ENCODE peak calls at places on chromosome 5, in five cellular contexts. A, H, E, L and C are unnamed samples. For H3K9me3, the result is how much of the 10 kb centered on the place peaks cover.

GRCh38 chr5:89342106-89342876 is 459.3 kb upstream of the MEF2C start:
- DNase-seq in A (no peak), H (no peak), E (no peak), L (no peak), C (no peak)

GRCh38 chr5:39423331-39423751 is 1.4 kb downstream of the DAB2 start:
- DNase-seq in A (no peak), H (no peak), E (no peak), L (no peak), C (no peak)

GRCh38 chr5:139808481-139809330 is 13.1 kb downstream of the PSD2 start:
- DNase-seq in A (peak), H (no peak), E (no peak), L (no peak), C (no peak)

GRCh38 chr5:143376195-143376772 is 27.2 kb downstream of the NR3C1 start:
- DNase-seq in A (no peak), H (no peak), E (no peak), L (no peak), C (no peak)

GRCh38 chr5:94908889-94909480 is 290.5 kb downstream of the SLF1 start:
- DNase-seq in A (no peak), H (no peak), E (no peak), L (no peak), C (peak)

GRCh38 chr5:38011641-38012188 is 171.9 kb upstream of the GDNF start:
- DNase-seq in A (no peak), H (no peak), E (no peak), L (no peak), C (no peak)

GRCh38 chr5:115666023-115666422 is 40.2 kb upstream of the TMED7 start:
- DNase-seq in A (no peak), H (no peak), E (no peak), L (no peak), C (peak)

GRCh38 chr5:60960591-60960990 is 15.6 kb downstream of the NDUFAF2 start:
- DNase-seq in A (no peak), H (no peak), E (no peak), L (no peak), C (no peak)

GRCh38 chr5:1769752-1770442 is 29.7 kb downstream of the MRPL36 start:
- DNase-seq in A (peak), H (no peak), E (no peak), L (no peak), C (no peak)

GRCh38 chr5:77073667-77074066 is 13.4 kb downstream of the ZBED3 start:
- DNase-seq in A (no peak), H (no peak), E (no peak), L (no peak), C (no peak)

GRCh38 chr5:179794575-179794974 is 789 bp downstream of the LTC4S start:
- DNase-seq in A (no peak), H (no peak), E (no peak), L (no peak), C (no peak)

GRCh38 chr5:143204474-143205246 is 198.8 kb downstream of the NR3C1 start:
- DNase-seq in A (no peak), H (no peak), E (no peak), L (no peak), C (no peak)

GRCh38 chr5:39376293-39376714 is 12.0 kb upstream of the C9 start:
- DNase-seq in A (no peak), H (no peak), E (no peak), L (peak), C (peak)

GRCh38 chr5:132257131-132258101 is at the start of gene PDLIM4:
- DNase-seq in A (peak), H (no peak), E (peak), L (no peak), C (peak)

GRCh38 chr5:16725575-16725974 is 108.8 kb upstream of the RETREG1 start:
- DNase-seq in A (no peak), H (no peak), E (no peak), L (no peak), C (no peak)

GRCh38 chr5:74919041-74919440 is 52.9 kb upstream of the FAM169A start:
- DNase-seq in A (no peak), H (no peak), E (no peak), L (no peak), C (no peak)

GRCh38 chr5:168699002-168699401 is 119.8 kb upstream of the PANK3 start:
- DNase-seq in A (no peak), H (no peak), E (no peak), L (no peak), C (no peak)

GRCh38 chr5:135353952-135354721 is 44.9 kb downstream of the MACROH2A1 start:
- DNase-seq in A (no peak), H (no peak), E (no peak), L (no peak), C (no peak)

GRCh38 chr5:169629847-169630548 is 7.1 kb upstream of the DOCK2 start:
- DNase-seq in A (no peak), H (no peak), E (no peak), L (no peak), C (no peak)

GRCh38 chr5:122565331-122565730 is 209.5 kb upstream of the SNX2 start:
- DNase-seq in A (no peak), H (no peak), E (no peak), L (no peak), C (no peak)

GRCh38 chr5:33969572-33970452 is 14.7 kb downstream of the SLC45A2 start:
- DNase-seq in A (no peak), H (no peak), E (no peak), L (no peak), C (peak)

GRCh38 chr5:62521319-62521718 is 57.3 kb upstream of the LRRC70 start:
- DNase-seq in A (no peak), H (no peak), E (no peak), L (no peak), C (no peak)

GRCh38 chr5:52452098-52452497 is 335.6 kb upstream of the ITGA1 start:
- DNase-seq in A (no peak), H (no peak), E (no peak), L (peak), C (no peak)

GRCh38 chr5:115490601-115491000 is 54.0 kb downstream of the FEM1C start:
- DNase-seq in A (no peak), H (no peak), E (no peak), L (no peak), C (no peak)

GRCh38 chr5:73625905-73626811 is at the start of gene ARHGEF28:
- DNase-seq in A (peak), H (no peak), E (peak), L (no peak), C (peak)

GRCh38 chr5:65141487-65141886 is 340.2 kb downstream of the ADAMTS6 start:
- DNase-seq in A (no peak), H (no peak), E (no peak), L (no peak), C (no peak)

GRCh38 chr5:38559427-38559826 is 3.0 kb upstream of the LIFR start:
- DNase-seq in A (no peak), H (no peak), E (no peak), L (no peak), C (no peak)

GRCh38 chr5:113548396-113548795 is 34.9 kb downstream of the YTHDC2 start:
- DNase-seq in A (no peak), H (no peak), E (no peak), L (no peak), C (no peak)

GRCh38 chr5:135220394-135221186 is 178.4 kb downstream of the MACROH2A1 start:
- DNase-seq in A (peak), H (no peak), E (no peak), L (no peak), C (peak)

GRCh38 chr5:121795511-121795910 is 56.2 kb upstream of the FTMT start:
- DNase-seq in A (no peak), H (no peak), E (no peak), L (no peak), C (no peak)

GRCh38 chr5:172453986-172454354 is 355 bp downstream of the SH3PXD2B start:
- DNase-seq in A (peak), H (no peak), E (peak), L (no peak), C (peak)

GRCh38 chr5:136714286-136714685 is 348.9 kb upstream of the TRPC7 start:
- DNase-seq in A (no peak), H (no peak), E (no peak), L (no peak), C (no peak)

GRCh38 chr5:52799358-52799982 is 11.8 kb downstream of the ITGA1 start:
- DNase-seq in A (no peak), H (no peak), E (no peak), L (peak), C (peak)

GRCh38 chr5:8730194-8730593 is 815.7 kb downstream of the SEMA5A start:
- DNase-seq in A (no peak), H (no peak), E (no peak), L (no peak), C (no peak)

GRCh38 chr5:4048398-4048797 is 452.8 kb downstream of the IRX1 start:
- DNase-seq in A (no peak), H (no peak), E (no peak), L (no peak), C (no peak)

GRCh38 chr5:125717209-125717608 is 706.0 kb upstream of the GRAMD2B start:
- DNase-seq in A (no peak), H (no peak), E (no peak), L (no peak), C (no peak)

GRCh38 chr5:109567374-109568044 is 122.2 kb upstream of the MAN2A1 start:
- DNase-seq in A (no peak), H (no peak), E (no peak), L (no peak), C (no peak)

GRCh38 chr5:179126506-179126991 is 66.4 kb downstream of the ZNF354C start:
- DNase-seq in A (peak), H (no peak), E (no peak), L (no peak), C (no peak)

GRCh38 chr5:142814122-142814521 is 43.9 kb downstream of the ARHGAP26 start:
- DNase-seq in A (no peak), H (no peak), E (no peak), L (no peak), C (no peak)

DNA sequence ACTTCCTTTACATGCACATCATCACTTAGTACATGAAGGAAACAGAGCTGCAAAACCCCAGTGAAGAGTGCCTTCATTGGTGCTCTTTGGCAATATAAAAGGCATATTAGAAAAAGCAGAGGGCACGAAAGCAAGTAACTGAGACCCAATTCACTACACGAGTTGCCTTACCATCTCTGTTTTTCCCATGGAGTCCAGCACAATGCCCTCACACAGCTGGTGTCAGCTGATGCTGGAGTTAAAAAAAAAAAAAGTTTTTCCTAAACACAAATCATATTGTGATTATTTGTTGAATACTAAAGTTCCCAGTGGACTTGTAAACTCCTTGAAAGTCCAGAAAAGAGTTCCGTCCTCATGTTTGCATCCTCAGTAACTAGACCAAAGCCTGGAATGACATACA is 25.6 kb downstream of the MARCHF3 start:
- DNase-seq in A (no peak), H (no peak), E (no peak), L (no peak), C (no peak)
- H3K9me3 ChIP-seq in A (under half), H (under half), E (under half), L (under half), C (under half)

GRCh38 chr5:35894131-35894530 is 37.4 kb downstream of the IL7R start:
- DNase-seq in A (no peak), H (no peak), E (no peak), L (no peak), C (no peak)
- H3K9me3 ChIP-seq in A (under half), H (under half), E (under half), L (under half), C (under half)

GRCh38 chr5:141234109-141234508 is 11.0 kb downstream of the PCDHB14 start:
- DNase-seq in A (no peak), H (no peak), E (no peak), L (no peak), C (no peak)

GRCh38 chr5:141241496-141241895 is 3.7 kb upstream of the PCDHB15 start:
- DNase-seq in A (no peak), H (no peak), E (no peak), L (no peak), C (no peak)

DNA sequence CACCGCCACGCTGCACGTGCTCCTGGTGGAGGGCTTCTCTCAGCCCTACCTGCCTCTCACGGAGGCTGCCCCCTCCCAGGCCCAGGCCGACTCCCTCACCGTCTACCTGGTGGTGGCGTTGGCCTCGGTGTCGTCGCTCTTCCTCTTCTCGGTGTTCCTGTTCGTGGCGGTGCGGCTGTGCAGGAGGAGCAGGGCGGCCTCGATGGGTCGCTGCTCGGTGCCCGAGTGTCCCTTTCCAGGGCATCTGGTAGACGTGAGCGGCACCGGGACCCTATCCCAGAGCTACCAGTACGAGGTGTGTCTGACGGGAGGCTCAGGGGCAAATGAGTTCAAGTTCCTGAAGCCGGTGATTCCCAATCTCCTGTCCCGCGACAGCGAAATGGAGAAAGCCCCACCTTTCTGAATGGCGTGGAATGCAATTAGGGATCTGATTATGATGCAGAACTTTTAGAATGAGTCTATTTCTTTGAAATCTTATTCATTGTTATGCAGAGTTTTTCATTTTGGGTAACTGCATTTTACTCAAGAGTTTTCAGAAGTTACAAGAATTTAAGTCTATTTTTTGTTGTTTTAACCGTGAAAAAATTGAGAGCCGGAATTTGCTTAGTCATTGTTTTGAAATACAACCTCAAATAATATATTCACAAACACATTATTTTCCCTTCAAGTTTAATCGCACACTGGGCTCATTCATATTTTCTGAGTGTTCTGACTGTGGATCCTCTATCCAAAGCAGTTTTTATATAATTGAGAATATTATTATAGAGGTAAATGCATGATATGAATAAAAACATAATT is 8.5 kb upstream of the PCDHB15 start:
- DNase-seq in A (no peak), H (no peak), E (no peak), L (no peak), C (no peak)
- H3K9me3 ChIP-seq in A (under half), H (half or more), E (under half), L (under half), C (under half)

GRCh38 chr5:81544351-81545001 is 150.5 kb upstream of the ACOT12 start:
- DNase-seq in A (no peak), H (no peak), E (no peak), L (no peak), C (no peak)
- H3K9me3 ChIP-seq in A (under half), H (under half), E (under half), L (under half), C (under half)

DNA sequence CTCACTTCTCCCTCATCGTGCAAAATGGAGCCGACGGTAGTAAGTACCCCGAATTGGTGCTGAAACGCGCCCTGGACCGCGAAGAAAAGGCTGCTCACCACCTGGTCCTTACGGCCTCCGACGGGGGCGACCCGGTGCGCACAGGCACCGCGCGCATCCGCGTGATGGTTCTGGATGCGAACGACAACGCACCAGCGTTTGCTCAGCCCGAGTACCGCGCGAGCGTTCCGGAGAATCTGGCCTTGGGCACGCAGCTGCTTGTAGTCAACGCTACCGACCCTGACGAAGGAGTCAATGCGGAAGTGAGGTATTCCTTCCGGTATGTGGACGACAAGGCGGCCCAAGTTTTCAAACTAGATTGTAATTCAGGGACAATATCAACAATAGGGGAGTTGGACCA is 979 bp downstream of the PCDHGA12 start:
- DNase-seq in A (no peak), H (no peak), E (no peak), L (no peak), C (no peak)
- H3K9me3 ChIP-seq in A (under half), H (under half), E (under half), L (under half), C (under half)